ENCODE peak calls at places on chromosomes 3 and 15, in seven cellular contexts. F, D, J, E, N, Z and W are unnamed samples.

GRCh38 chr3:141071681-141072260 is 20.6 kb downstream of the SPSB4 start:
- DNase-seq in E (no peak), F (no peak), D (no peak), Z (no peak), N (no peak), J (no peak), W (no peak)

GRCh38 chr3:157160652-157161480 is 919 bp upstream of the CCNL1 start:
- DNase-seq in Z (no peak), D (peak; percentile 98), F (peak; percentile 94), E (no peak), J (peak; percentile 55), N (peak; percentile 99), W (peak; percentile 68)

GRCh38 chr15:91890614-91891013 is 37.1 kb downstream of the SLCO3A1 start:
- DNase-seq in N (no peak), F (peak; percentile 54), D (no peak), Z (peak; percentile 13), J (no peak), E (no peak), W (no peak)

GRCh38 chr3:153422314-153422713 is 260.3 kb downstream of the RAP2B start:
- DNase-seq in N (no peak), Z (no peak), F (no peak), D (no peak), E (no peak), J (no peak), W (no peak)

GRCh38 chr3:30964612-30965011 is 70.2 kb upstream of the GADL1 start:
- DNase-seq in J (no peak), N (no peak), Z (no peak), D (no peak), E (no peak), F (no peak), W (no peak)

GRCh38 chr3:45952456-45952855 is 9.2 kb downstream of the CXCR6 start:
- DNase-seq in E (no peak), J (no peak), F (no peak), D (no peak), Z (no peak), N (peak; percentile 25), W (no peak)

GRCh38 chr3:50648297-50648696 is 26.4 kb upstream of the DOCK3 start:
- DNase-seq in E (no peak), Z (peak; percentile 60), D (no peak), N (no peak), F (peak; percentile 21), J (peak; percentile 57), W (peak; percentile 76)

GRCh38 chr3:114411811-114412803 is 118.3 kb downstream of the TIGIT start:
- DNase-seq in J (no peak), N (no peak), Z (no peak), E (no peak), F (peak; percentile 87), D (peak; percentile 64), W (no peak)

GRCh38 chr3:9732080-9732752 is 681 bp downstream of the BRPF1 start:
- DNase-seq in E (no peak), F (no peak), Z (peak; percentile 54), D (peak; percentile 46), J (no peak), N (peak; percentile 37), W (peak; percentile 25)

GRCh38 chr15:84570164-84570692 is 30.6 kb upstream of the ZSCAN2 start:
- DNase-seq in D (peak; percentile 32), Z (no peak), F (no peak), J (no peak), E (peak; percentile 36), N (peak; percentile 31), W (peak; percentile 30)

GRCh38 chr15:77915261-77915960 is 162.1 kb downstream of the TBC1D2B start:
- DNase-seq in F (no peak), D (no peak), E (no peak), N (no peak), J (peak; percentile 17), Z (no peak), W (no peak)

GRCh38 chr3:37290551-37290950 is 116.2 kb upstream of the LRRFIP2 start:
- DNase-seq in J (no peak), F (peak; percentile 75), N (no peak), D (peak; percentile 46), Z (no peak), E (no peak), W (peak; percentile 80)

GRCh38 chr3:191646242-191646641 is 185.3 kb downstream of the PYDC2 start:
- DNase-seq in D (no peak), J (no peak), E (no peak), F (no peak), N (no peak), Z (no peak), W (no peak)

GRCh38 chr3:55543228-55543627 is 56.1 kb upstream of the WNT5A start:
- DNase-seq in N (no peak), J (no peak), Z (no peak), D (no peak), F (no peak), E (no peak), W (no peak)

GRCh38 chr3:63936929-63937328 is 24.7 kb upstream of the SCAANT1 start:
- DNase-seq in E (no peak), D (no peak), J (no peak), N (no peak), Z (no peak), F (no peak), W (no peak)

GRCh38 chr3:13072239-13073041 is 789 bp downstream of the IQSEC1 start:
- DNase-seq in Z (peak; percentile 61), N (no peak), E (no peak), F (peak; percentile 2), J (peak; percentile 58), D (no peak), W (peak; percentile 82)

GRCh38 chr3:72319202-72320095 is 528.8 kb downstream of the SHQ1 start:
- DNase-seq in J (no peak), F (peak; percentile 56), D (peak; percentile 67), Z (no peak), N (peak; percentile 62), E (no peak), W (peak; percentile 55)

GRCh38 chr15:40773496-40773895 is 3.7 kb downstream of the C15orf62 start:
- DNase-seq in Z (no peak), F (no peak), J (no peak), E (no peak), N (no peak), D (no peak), W (no peak)

GRCh38 chr3:38524141-38524739 is 28.1 kb downstream of the EXOG start:
- DNase-seq in J (no peak), N (peak; percentile 74), E (no peak), F (peak; percentile 77), Z (no peak), D (peak; percentile 12), W (no peak)

GRCh38 chr3:23856286-23856685 is 50.5 kb downstream of the UBE2E1 start:
- DNase-seq in D (peak; percentile 51), E (no peak), F (peak; percentile 64), Z (no peak), J (no peak), N (no peak), W (no peak)

GRCh38 chr3:124119056-124119721 is 127.3 kb upstream of the ROPN1 start:
- DNase-seq in N (no peak), E (no peak), F (peak; percentile 88), J (no peak), Z (no peak), D (no peak), W (no peak)

GRCh38 chr3:99532246-99532645 is 106.1 kb upstream of the COL8A1 start:
- DNase-seq in N (peak; percentile 62), J (peak; percentile 88), F (peak; percentile 77), E (peak; percentile 38), D (peak; percentile 72), Z (peak; percentile 73), W (peak; percentile 95)

GRCh38 chr3:55488398-55489055 is 1.4 kb upstream of the WNT5A start:
- DNase-seq in J (peak; percentile 54), N (peak; percentile 55), Z (peak; percentile 82), D (peak; percentile 89), E (peak; percentile 63), F (peak; percentile 89), W (peak; percentile 75)

DNA sequence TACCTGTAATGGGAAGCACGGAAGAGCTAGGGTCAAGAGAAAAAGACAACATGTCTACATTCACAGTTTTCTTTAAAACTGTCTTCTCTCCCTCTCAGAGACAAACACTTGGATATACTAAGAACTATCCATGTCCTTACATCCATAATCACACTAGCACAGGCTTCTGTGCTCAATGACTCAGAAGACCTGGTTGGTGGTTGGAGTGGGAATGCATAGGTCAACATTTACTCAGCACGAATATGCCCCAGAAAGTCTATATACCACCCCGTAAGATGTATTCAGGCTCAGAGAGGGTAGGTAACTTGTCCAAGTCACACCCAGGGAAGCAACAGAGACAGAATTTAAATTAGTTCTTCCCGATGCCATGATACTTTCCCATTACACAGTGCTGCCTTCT is 891.1 kb downstream of the TUSC7 start:
- DNase-seq in J (no peak), E (no peak), F (peak; percentile 80), D (no peak), Z (no peak), N (no peak), W (no peak)
- H3K18ac ChIP-seq in J (no peak overlapping the region), E (no peak overlapping the region), F (no peak overlapping the region), D (no peak overlapping the region), Z (no peak overlapping the region), N (no peak overlapping the region), W (no peak overlapping the region)

DNA sequence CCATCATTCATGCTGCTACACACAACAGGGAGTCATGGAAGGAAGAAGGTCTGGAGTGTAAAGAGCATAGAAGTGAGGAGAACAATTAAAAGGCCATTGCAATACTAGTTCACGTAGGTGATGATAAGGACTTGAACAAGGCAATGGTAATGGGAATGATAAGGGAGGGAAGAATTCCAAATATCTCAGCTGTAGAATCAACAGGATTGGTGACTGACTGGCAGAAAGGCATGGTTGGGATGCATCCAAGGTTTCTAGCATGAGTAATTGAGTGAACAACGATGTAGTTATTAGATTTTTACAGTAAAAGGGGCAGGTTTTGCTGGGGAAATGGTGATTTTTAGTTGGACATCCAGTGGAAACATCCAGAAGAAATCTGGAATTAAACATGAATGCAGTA is 2.4 kb upstream of the SEC62 start:
- DNase-seq in Z (no peak), J (no peak), D (no peak), E (no peak), N (peak; percentile 92), F (peak; percentile 56), W (peak; percentile 76)
- H3K9ac ChIP-seq in Z (no peak overlapping the region), J (no peak overlapping the region), D (no peak overlapping the region), E (no peak overlapping the region), N (no peak overlapping the region), F (no peak overlapping the region), W (no peak overlapping the region)

GRCh38 chr3:29576675-29577074 is 295.8 kb downstream of the RBMS3 start:
- DNase-seq in N (no peak), F (no peak), Z (no peak), E (no peak), D (no peak), J (no peak), W (no peak)
- H3K4ac ChIP-seq in N (no peak overlapping the region), F (no peak overlapping the region), Z (no peak overlapping the region), E (no peak overlapping the region), D (peak overlapping the region; percentile 9), J (no peak overlapping the region), W (no peak overlapping the region)

DNA sequence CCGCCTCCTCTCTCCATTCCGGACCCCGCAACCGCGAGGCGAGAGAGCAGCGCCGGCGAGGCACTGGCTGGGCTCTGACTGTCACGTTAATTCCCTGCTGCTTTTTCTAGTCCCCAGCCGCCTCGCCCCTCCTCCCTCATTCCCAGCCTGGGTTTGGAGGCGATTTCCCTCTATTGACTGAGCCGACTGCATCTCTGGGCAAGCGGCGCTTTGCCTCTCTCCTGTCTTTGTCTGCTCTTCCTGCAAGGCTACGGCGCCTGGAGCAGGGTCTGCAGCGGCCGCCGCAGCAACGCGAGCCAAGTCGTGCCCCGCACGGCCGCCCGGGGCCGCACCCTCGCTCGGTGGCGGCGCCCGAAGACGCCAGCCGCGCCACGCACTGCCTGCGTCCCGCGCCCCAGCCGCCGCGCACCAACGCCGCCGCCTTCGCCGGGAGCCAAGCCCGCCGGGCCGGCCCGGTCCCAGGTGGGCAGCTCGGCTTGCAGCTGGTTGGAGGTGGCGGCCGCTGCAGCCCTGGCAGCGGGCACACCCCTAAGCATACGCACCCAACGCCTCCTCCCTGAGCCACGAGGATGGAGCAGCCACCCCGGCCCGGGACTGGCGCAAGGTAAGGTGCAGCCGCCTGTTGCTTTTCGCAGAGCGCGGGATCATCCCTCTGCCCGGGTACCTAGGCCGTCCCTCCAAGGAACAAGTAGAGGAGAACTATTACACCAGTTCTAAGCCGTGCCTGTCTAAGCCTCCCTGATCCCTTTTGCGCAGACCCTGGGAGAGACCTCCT is at the start of gene LRRC3B:
- DNase-seq in Z (peak; percentile 78), D (no peak), F (no peak), J (peak; percentile 80), N (no peak), E (peak; percentile 70), W (peak; percentile 81)
- H3K18ac ChIP-seq in Z (peak within 1 kb of the TSS; percentile 62), D (no peak within 1 kb of the TSS), F (no peak within 1 kb of the TSS), J (no peak within 1 kb of the TSS), N (peak within 1 kb of the TSS; percentile 26), E (peak within 1 kb of the TSS; percentile 92), W (peak within 1 kb of the TSS; percentile 20)